ENCODE peak calls at places on chromosomes 12 and 14, in five cellular contexts. One of them, this sample, is unnamed.

GRCh38 chr12:110556705-110557104 is 26.4 kb downstream of the PPTC7 start:
- DNase-seq in uterus: no peak
- DNase-seq in HL-60: no peak
- DNase-seq in mesendoderm: no peak
- DNase-seq in upper lobe of left lung: no peak
- DNase-seq in this sample: no peak

GRCh38 chr12:107411792-107412535 is 273.6 kb upstream of the PWP1 start:
- DNase-seq in uterus: no peak
- DNase-seq in HL-60: no peak
- DNase-seq in mesendoderm: no peak
- DNase-seq in upper lobe of left lung: no peak
- DNase-seq in this sample: peak

GRCh38 chr14:52043690-52044089 is 25.2 kb downstream of the NID2 start:
- DNase-seq in uterus: no peak
- DNase-seq in HL-60: no peak
- DNase-seq in mesendoderm: peak
- DNase-seq in upper lobe of left lung: no peak
- DNase-seq in this sample: peak

GRCh38 chr12:106112094-106112822 is 26.5 kb downstream of the NUAK1 start:
- DNase-seq in uterus: no peak
- DNase-seq in HL-60: no peak
- DNase-seq in mesendoderm: peak
- DNase-seq in upper lobe of left lung: no peak
- DNase-seq in this sample: peak

GRCh38 chr12:119666900-119667576 is 895 bp upstream of the PRKAB1 start:
- DNase-seq in uterus: no peak
- DNase-seq in HL-60: no peak
- DNase-seq in mesendoderm: no peak
- DNase-seq in upper lobe of left lung: no peak
- DNase-seq in this sample: no peak

GRCh38 chr12:22459872-22460490 is 84.4 kb downstream of the C2CD5 start:
- DNase-seq in uterus: no peak
- DNase-seq in HL-60: peak
- DNase-seq in mesendoderm: peak
- DNase-seq in upper lobe of left lung: no peak
- DNase-seq in this sample: peak

GRCh38 chr12:46260913-46261476 is 7.8 kb downstream of the SLC38A1 start:
- DNase-seq in uterus: no peak
- DNase-seq in HL-60: no peak
- DNase-seq in mesendoderm: no peak
- DNase-seq in upper lobe of left lung: no peak
- DNase-seq in this sample: peak

GRCh38 chr12:128966411-128966810 is 113.1 kb downstream of the GLT1D1 start:
- DNase-seq in uterus: no peak
- DNase-seq in HL-60: peak
- DNase-seq in mesendoderm: no peak
- DNase-seq in upper lobe of left lung: no peak
- DNase-seq in this sample: no peak

GRCh38 chr14:58607571-58608317 is 30.0 kb upstream of the DACT1 start:
- DNase-seq in uterus: no peak
- DNase-seq in HL-60: no peak
- DNase-seq in mesendoderm: no peak
- DNase-seq in upper lobe of left lung: no peak
- DNase-seq in this sample: peak

GRCh38 chr12:124036117-124037109 is 63.4 kb downstream of the ZNF664 start:
- DNase-seq in uterus: peak
- DNase-seq in HL-60: no peak
- DNase-seq in mesendoderm: peak
- DNase-seq in upper lobe of left lung: no peak
- DNase-seq in this sample: peak

GRCh38 chr12:112170376-112170775 is 45.0 kb downstream of the TRAFD1 start:
- DNase-seq in uterus: no peak
- DNase-seq in HL-60: no peak
- DNase-seq in mesendoderm: no peak
- DNase-seq in upper lobe of left lung: no peak
- DNase-seq in this sample: peak

GRCh38 chr14:67680121-67680602 is 5.7 kb upstream of the VTI1B start:
- DNase-seq in uterus: no peak
- DNase-seq in HL-60: no peak
- DNase-seq in mesendoderm: no peak
- DNase-seq in upper lobe of left lung: no peak
- DNase-seq in this sample: peak

GRCh38 chr14:54211562-54212308 is 185.1 kb upstream of the CDKN3 start:
- DNase-seq in uterus: no peak
- DNase-seq in HL-60: no peak
- DNase-seq in mesendoderm: peak
- DNase-seq in upper lobe of left lung: no peak
- DNase-seq in this sample: peak

GRCh38 chr12:49553512-49554088 is 14.3 kb downstream of the MCRS1 start:
- DNase-seq in uterus: no peak
- DNase-seq in HL-60: no peak
- DNase-seq in mesendoderm: peak
- DNase-seq in upper lobe of left lung: no peak
- DNase-seq in this sample: peak

GRCh38 chr14:100286484-100287191 is 19.6 kb downstream of the SLC25A29 start:
- DNase-seq in uterus: no peak
- DNase-seq in HL-60: no peak
- DNase-seq in mesendoderm: no peak
- DNase-seq in upper lobe of left lung: no peak
- DNase-seq in this sample: no peak

GRCh38 chr12:71432936-71433335 is 6.7 kb upstream of the LGR5 start:
- DNase-seq in uterus: no peak
- DNase-seq in HL-60: no peak
- DNase-seq in mesendoderm: no peak
- DNase-seq in upper lobe of left lung: no peak
- DNase-seq in this sample: no peak

GRCh38 chr12:124640096-124640495 is 72.7 kb upstream of the NCOR2 start:
- DNase-seq in uterus: no peak
- DNase-seq in HL-60: peak
- DNase-seq in mesendoderm: no peak
- DNase-seq in upper lobe of left lung: no peak
- DNase-seq in this sample: peak

GRCh38 chr12:2691001-2691339 is 103.8 kb upstream of the FKBP4 start:
- DNase-seq in uterus: no peak
- DNase-seq in HL-60: no peak
- DNase-seq in mesendoderm: peak
- DNase-seq in upper lobe of left lung: no peak
- DNase-seq in this sample: no peak

GRCh38 chr12:120065472-120065871 is 51.1 kb downstream of the RAB35 start:
- DNase-seq in uterus: no peak
- DNase-seq in HL-60: no peak
- DNase-seq in mesendoderm: no peak
- DNase-seq in upper lobe of left lung: no peak
- DNase-seq in this sample: no peak

GRCh38 chr12:91250273-91250672 is 67.7 kb upstream of the DCN start:
- DNase-seq in uterus: peak
- DNase-seq in HL-60: no peak
- DNase-seq in mesendoderm: no peak
- DNase-seq in upper lobe of left lung: no peak
- DNase-seq in this sample: peak
- H3K27ac ChIP-seq in uterus: peak
- H3K27ac ChIP-seq in HL-60: no peak
- H3K27ac ChIP-seq in mesendoderm: no peak
- H3K27ac ChIP-seq in upper lobe of left lung: peak
- H3K27ac ChIP-seq in this sample: peak

DNA sequence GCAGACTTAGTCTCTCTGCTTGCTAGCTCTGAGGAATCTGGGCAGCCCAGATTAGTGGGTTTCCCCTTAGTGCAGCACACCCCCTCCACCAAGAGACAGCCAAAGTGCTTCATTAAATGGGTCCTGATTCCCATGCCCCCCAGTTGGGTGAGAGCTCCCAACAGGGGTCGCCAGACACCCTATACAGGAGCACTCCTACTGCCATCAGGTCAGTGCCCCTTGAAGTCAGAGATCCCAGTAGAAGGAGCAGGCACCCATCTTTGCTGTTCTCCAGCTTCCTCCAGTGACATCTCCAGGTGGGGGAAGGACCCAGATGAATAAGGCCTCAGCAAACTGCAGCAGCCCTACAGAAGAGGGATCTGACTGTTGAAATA is 36.7 kb upstream of the C14orf132 start:
- DNase-seq in uterus: no peak
- DNase-seq in HL-60: no peak
- DNase-seq in mesendoderm: no peak
- DNase-seq in upper lobe of left lung: no peak
- DNase-seq in this sample: no peak
- H3K4me3 ChIP-seq in uterus: no peak
- H3K4me3 ChIP-seq in HL-60: no peak
- H3K4me3 ChIP-seq in mesendoderm: no peak
- H3K4me3 ChIP-seq in upper lobe of left lung: no peak
- H3K4me3 ChIP-seq in this sample: no peak

GRCh38 chr14:74942608-74943007 is 12.8 kb downstream of the PGF start:
- DNase-seq in uterus: no peak
- DNase-seq in HL-60: no peak
- DNase-seq in mesendoderm: no peak
- DNase-seq in upper lobe of left lung: no peak
- DNase-seq in this sample: no peak
- H3K27ac ChIP-seq in uterus: peak
- H3K27ac ChIP-seq in HL-60: no peak
- H3K27ac ChIP-seq in mesendoderm: no peak
- H3K27ac ChIP-seq in upper lobe of left lung: peak
- H3K27ac ChIP-seq in this sample: no peak

DNA sequence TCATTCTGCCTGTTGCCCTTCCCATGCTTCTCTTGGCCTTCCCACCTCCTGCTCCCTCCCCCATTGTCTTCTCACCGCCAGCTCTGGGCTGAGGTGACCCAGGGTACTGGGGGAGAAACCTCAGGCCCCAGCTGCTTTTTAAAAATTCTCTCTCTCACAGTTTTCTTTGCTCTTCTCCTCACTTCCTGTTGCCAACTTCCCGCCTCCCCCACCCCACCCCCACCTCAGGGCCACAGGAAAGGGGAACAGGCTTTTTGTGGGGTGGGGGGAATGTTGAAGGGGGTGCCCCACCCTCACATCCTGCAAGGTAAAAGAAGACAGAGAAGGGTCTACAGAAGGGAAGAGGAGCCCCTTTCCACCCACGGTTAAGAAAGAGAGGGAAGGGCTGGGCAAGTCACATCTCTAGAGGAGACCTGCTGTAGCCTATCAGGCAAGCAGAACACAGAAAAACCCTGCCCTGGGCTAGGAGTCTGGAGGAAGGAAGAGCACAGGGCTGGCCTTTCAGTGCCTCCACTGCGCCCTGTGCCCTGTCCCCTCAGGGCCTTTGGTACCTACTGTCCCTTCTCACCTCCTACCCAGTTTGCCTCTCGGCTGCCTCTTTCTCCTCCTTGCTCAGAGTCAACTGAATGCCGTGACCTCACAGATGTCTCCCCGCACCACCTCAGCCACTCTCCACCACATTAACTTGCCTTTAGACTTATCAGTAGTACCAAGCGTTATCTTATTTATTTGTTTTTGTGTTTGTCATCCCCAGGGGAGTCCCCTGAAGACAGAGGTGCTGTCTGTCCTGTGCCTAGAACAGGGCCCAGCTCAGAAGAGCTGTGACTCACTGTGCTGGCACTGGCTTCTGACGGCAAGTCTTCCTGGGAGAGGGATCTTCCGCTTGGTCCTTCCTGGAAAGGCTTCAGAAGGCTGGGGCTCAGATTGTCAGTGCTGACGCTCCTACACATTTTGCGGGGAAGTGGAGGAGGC is 1.7 kb downstream of the ARHGAP9 start:
- DNase-seq in uterus: no peak
- DNase-seq in HL-60: peak
- DNase-seq in mesendoderm: no peak
- DNase-seq in upper lobe of left lung: peak
- DNase-seq in this sample: no peak
- H3K4me3 ChIP-seq in uterus: no peak
- H3K4me3 ChIP-seq in HL-60: peak
- H3K4me3 ChIP-seq in mesendoderm: no peak
- H3K4me3 ChIP-seq in upper lobe of left lung: no peak
- H3K4me3 ChIP-seq in this sample: no peak

GRCh38 chr14:74591899-74592298 is 20.1 kb downstream of the LTBP2 start:
- DNase-seq in uterus: no peak
- DNase-seq in HL-60: no peak
- DNase-seq in mesendoderm: no peak
- DNase-seq in upper lobe of left lung: no peak
- DNase-seq in this sample: no peak
- H3K27ac ChIP-seq in uterus: peak
- H3K27ac ChIP-seq in HL-60: no peak
- H3K27ac ChIP-seq in mesendoderm: no peak
- H3K27ac ChIP-seq in upper lobe of left lung: peak
- H3K27ac ChIP-seq in this sample: peak

GRCh38 chr12:85741051-85741450 is 95.2 kb downstream of the RASSF9 start:
- DNase-seq in uterus: no peak
- DNase-seq in HL-60: no peak
- DNase-seq in mesendoderm: no peak
- DNase-seq in upper lobe of left lung: no peak
- DNase-seq in this sample: no peak
- H3K4me3 ChIP-seq in uterus: no peak
- H3K4me3 ChIP-seq in HL-60: no peak
- H3K4me3 ChIP-seq in mesendoderm: no peak
- H3K4me3 ChIP-seq in upper lobe of left lung: no peak
- H3K4me3 ChIP-seq in this sample: no peak